ENCODE peak calls at places on chromosome 15, in six cellular contexts. One of them, this sample, is unnamed. For H3K36me3 and H3K4me1, the result is how much of the 10 kb centered on the place peaks cover.

GRCh38 chr15:96363692-96364091 is 33.2 kb downstream of the NR2F2 start:
- DNase-seq in cardiac muscle cell: no peak
- DNase-seq in colonic mucosa: no peak
- DNase-seq in tibial artery: no peak
- DNase-seq in body of pancreas: no peak
- DNase-seq in lung: no peak
- DNase-seq in this sample: no peak

GRCh38 chr15:25971053-25971452 is 107.9 kb upstream of the ATP10A start:
- DNase-seq in cardiac muscle cell: no peak
- DNase-seq in colonic mucosa: no peak
- DNase-seq in tibial artery: no peak
- DNase-seq in body of pancreas: no peak
- DNase-seq in lung: no peak
- DNase-seq in this sample: no peak

GRCh38 chr15:72193781-72194396 is 3.7 kb downstream of the GRAMD2A start:
- DNase-seq in cardiac muscle cell: no peak
- DNase-seq in colonic mucosa: no peak
- DNase-seq in tibial artery: no peak
- DNase-seq in body of pancreas: no peak
- DNase-seq in lung: no peak
- DNase-seq in this sample: no peak

GRCh38 chr15:71629761-71630499 is 180.4 kb upstream of the NR2E3 start:
- DNase-seq in cardiac muscle cell: no peak
- DNase-seq in colonic mucosa: no peak
- DNase-seq in tibial artery: no peak
- DNase-seq in body of pancreas: no peak
- DNase-seq in lung: no peak
- DNase-seq in this sample: no peak

GRCh38 chr15:72515591-72516389 is 41.7 kb downstream of the ARIH1 start:
- DNase-seq in cardiac muscle cell: peak
- DNase-seq in colonic mucosa: no peak
- DNase-seq in tibial artery: no peak
- DNase-seq in body of pancreas: no peak
- DNase-seq in lung: no peak
- DNase-seq in this sample: no peak

GRCh38 chr15:26632500-26632899 is 140.4 kb downstream of the GABRB3 start:
- DNase-seq in cardiac muscle cell: no peak
- DNase-seq in colonic mucosa: no peak
- DNase-seq in tibial artery: no peak
- DNase-seq in body of pancreas: no peak
- DNase-seq in lung: no peak
- DNase-seq in this sample: no peak

GRCh38 chr15:95556866-95557225 is 773.7 kb upstream of the NR2F2 start:
- DNase-seq in cardiac muscle cell: peak
- DNase-seq in colonic mucosa: no peak
- DNase-seq in tibial artery: no peak
- DNase-seq in body of pancreas: no peak
- DNase-seq in lung: no peak
- DNase-seq in this sample: no peak

GRCh38 chr15:49428392-49429095 is 5.5 kb downstream of the FGF7 start:
- DNase-seq in cardiac muscle cell: peak
- DNase-seq in colonic mucosa: no peak
- DNase-seq in tibial artery: no peak
- DNase-seq in body of pancreas: no peak
- DNase-seq in lung: no peak
- DNase-seq in this sample: no peak

GRCh38 chr15:62665449-62665848 is 377.1 kb upstream of the TPM1 start:
- DNase-seq in cardiac muscle cell: peak
- DNase-seq in colonic mucosa: no peak
- DNase-seq in tibial artery: no peak
- DNase-seq in body of pancreas: no peak
- DNase-seq in lung: no peak
- DNase-seq in this sample: no peak

GRCh38 chr15:58441376-58442070 is 9.7 kb downstream of the LIPC start:
- DNase-seq in cardiac muscle cell: peak
- DNase-seq in colonic mucosa: no peak
- DNase-seq in tibial artery: no peak
- DNase-seq in body of pancreas: no peak
- DNase-seq in lung: no peak
- DNase-seq in this sample: no peak

GRCh38 chr15:62873203-62873602 is 169.3 kb upstream of the TPM1 start:
- DNase-seq in cardiac muscle cell: no peak
- DNase-seq in colonic mucosa: no peak
- DNase-seq in tibial artery: no peak
- DNase-seq in body of pancreas: no peak
- DNase-seq in lung: no peak
- DNase-seq in this sample: no peak

GRCh38 chr15:101091080-101092017 is 160.5 kb downstream of the CHSY1 start:
- DNase-seq in cardiac muscle cell: peak
- DNase-seq in colonic mucosa: no peak
- DNase-seq in tibial artery: no peak
- DNase-seq in body of pancreas: no peak
- DNase-seq in lung: peak
- DNase-seq in this sample: no peak

GRCh38 chr15:28246605-28247004 is 75.4 kb downstream of the HERC2 start:
- DNase-seq in cardiac muscle cell: no peak
- DNase-seq in colonic mucosa: no peak
- DNase-seq in tibial artery: no peak
- DNase-seq in body of pancreas: no peak
- DNase-seq in lung: no peak
- DNase-seq in this sample: no peak

GRCh38 chr15:70584838-70585706 is 178.3 kb downstream of the UACA start:
- DNase-seq in cardiac muscle cell: no peak
- DNase-seq in colonic mucosa: no peak
- DNase-seq in tibial artery: peak
- DNase-seq in body of pancreas: no peak
- DNase-seq in lung: no peak
- DNase-seq in this sample: peak

GRCh38 chr15:49343546-49343945 is 79.5 kb upstream of the FGF7 start:
- DNase-seq in cardiac muscle cell: no peak
- DNase-seq in colonic mucosa: no peak
- DNase-seq in tibial artery: no peak
- DNase-seq in body of pancreas: no peak
- DNase-seq in lung: no peak
- DNase-seq in this sample: no peak

GRCh38 chr15:101172421-101173097 is 79.3 kb downstream of the CHSY1 start:
- DNase-seq in cardiac muscle cell: peak
- DNase-seq in colonic mucosa: no peak
- DNase-seq in tibial artery: no peak
- DNase-seq in body of pancreas: no peak
- DNase-seq in lung: no peak
- DNase-seq in this sample: no peak

GRCh38 chr15:90221251-90221900 is 12.4 kb downstream of the CIB1 start:
- DNase-seq in cardiac muscle cell: peak
- DNase-seq in colonic mucosa: peak
- DNase-seq in tibial artery: peak
- DNase-seq in body of pancreas: peak
- DNase-seq in lung: peak
- DNase-seq in this sample: no peak

GRCh38 chr15:90262426-90262825 is 3.0 kb upstream of the NGRN start:
- DNase-seq in cardiac muscle cell: peak
- DNase-seq in colonic mucosa: no peak
- DNase-seq in tibial artery: no peak
- DNase-seq in body of pancreas: no peak
- DNase-seq in lung: no peak
- DNase-seq in this sample: no peak

GRCh38 chr15:68819451-68820204 is 1.1 kb downstream of the ANP32A start:
- DNase-seq in cardiac muscle cell: peak
- DNase-seq in colonic mucosa: peak
- DNase-seq in tibial artery: peak
- DNase-seq in body of pancreas: peak
- DNase-seq in lung: no peak
- DNase-seq in this sample: peak

GRCh38 chr15:57165992-57166391 is 210.3 kb upstream of the CGNL1 start:
- DNase-seq in cardiac muscle cell: peak
- DNase-seq in colonic mucosa: no peak
- DNase-seq in tibial artery: no peak
- DNase-seq in body of pancreas: no peak
- DNase-seq in lung: no peak
- DNase-seq in this sample: no peak

GRCh38 chr15:49863431-49864205 is 242.8 kb downstream of the DTWD1 start:
- DNase-seq in cardiac muscle cell: peak
- DNase-seq in colonic mucosa: no peak
- DNase-seq in tibial artery: no peak
- DNase-seq in body of pancreas: no peak
- DNase-seq in lung: no peak
- DNase-seq in this sample: no peak

GRCh38 chr15:40014390-40014789 is 24.6 kb downstream of the SRP14 start:
- DNase-seq in cardiac muscle cell: no peak
- DNase-seq in colonic mucosa: no peak
- DNase-seq in tibial artery: no peak
- DNase-seq in body of pancreas: no peak
- DNase-seq in lung: no peak
- DNase-seq in this sample: no peak
- H3K36me3 ChIP-seq in cardiac muscle cell: under half
- H3K36me3 ChIP-seq in colonic mucosa: under half
- H3K36me3 ChIP-seq in tibial artery: half or more
- H3K36me3 ChIP-seq in body of pancreas: under half
- H3K36me3 ChIP-seq in lung: under half
- H3K36me3 ChIP-seq in this sample: under half

DNA sequence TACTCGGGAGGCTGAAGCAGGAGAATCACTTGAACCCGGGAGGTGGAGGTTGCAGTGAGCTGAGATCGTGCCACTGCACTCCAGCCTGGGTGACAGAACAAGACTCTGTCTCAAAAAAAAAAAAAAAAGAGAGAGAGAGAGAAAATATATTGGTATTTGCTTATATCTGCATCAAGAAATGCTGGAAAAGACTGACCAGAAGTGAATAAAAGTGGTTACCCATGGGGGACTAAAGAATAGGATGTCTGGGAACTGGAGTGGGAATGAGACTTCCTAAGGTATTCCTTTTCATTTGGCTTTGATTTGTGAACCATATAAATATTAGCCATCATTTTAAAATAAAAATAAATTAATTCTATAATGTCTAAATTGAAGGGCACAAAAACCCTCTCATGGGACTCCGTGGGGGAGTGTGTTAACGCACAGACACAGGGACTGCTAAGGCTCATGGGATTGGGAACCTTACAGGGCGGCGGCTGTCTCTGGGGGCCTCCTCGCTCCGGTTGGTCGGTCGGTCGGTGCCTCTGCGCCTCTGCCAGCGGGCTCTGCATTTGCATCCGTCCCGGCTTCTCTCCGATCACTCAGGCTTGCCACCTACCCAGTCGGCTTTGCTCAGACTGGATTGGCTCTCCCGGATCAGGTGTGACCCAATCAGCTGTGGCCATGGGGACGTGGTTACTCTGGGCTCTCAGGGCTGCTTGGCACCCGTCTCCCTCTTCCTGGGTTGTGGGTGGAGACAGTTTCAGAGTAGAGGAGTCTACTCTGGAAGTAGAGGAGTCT is 12.7 kb upstream of the TSPAN3 start:
- DNase-seq in cardiac muscle cell: peak
- DNase-seq in colonic mucosa: peak
- DNase-seq in tibial artery: peak
- DNase-seq in body of pancreas: peak
- DNase-seq in lung: peak
- DNase-seq in this sample: peak
- H3K4me3 ChIP-seq in cardiac muscle cell: peak
- H3K4me3 ChIP-seq in colonic mucosa: peak
- H3K4me3 ChIP-seq in tibial artery: peak
- H3K4me3 ChIP-seq in body of pancreas: no peak
- H3K4me3 ChIP-seq in lung: no peak
- H3K4me3 ChIP-seq in this sample: no peak

GRCh38 chr15:31372635-31373091 is 46.0 kb downstream of the KLF13 start:
- DNase-seq in cardiac muscle cell: peak
- DNase-seq in colonic mucosa: no peak
- DNase-seq in tibial artery: no peak
- DNase-seq in body of pancreas: peak
- DNase-seq in lung: no peak
- DNase-seq in this sample: no peak
- H3K4me1 ChIP-seq in cardiac muscle cell: under half
- H3K4me1 ChIP-seq in colonic mucosa: under half
- H3K4me1 ChIP-seq in tibial artery: under half
- H3K4me1 ChIP-seq in body of pancreas: half or more
- H3K4me1 ChIP-seq in lung: under half
- H3K4me1 ChIP-seq in this sample: half or more

GRCh38 chr15:64857421-64857820 is 15.7 kb downstream of the PLEKHO2 start:
- DNase-seq in cardiac muscle cell: peak
- DNase-seq in colonic mucosa: no peak
- DNase-seq in tibial artery: no peak
- DNase-seq in body of pancreas: no peak
- DNase-seq in lung: no peak
- DNase-seq in this sample: no peak
- H3K36me3 ChIP-seq in cardiac muscle cell: under half
- H3K36me3 ChIP-seq in colonic mucosa: under half
- H3K36me3 ChIP-seq in tibial artery: half or more
- H3K36me3 ChIP-seq in body of pancreas: under half
- H3K36me3 ChIP-seq in lung: half or more
- H3K36me3 ChIP-seq in this sample: half or more

GRCh38 chr15:39596358-39597051 is 15.6 kb downstream of the THBS1 start:
- DNase-seq in cardiac muscle cell: peak
- DNase-seq in colonic mucosa: no peak
- DNase-seq in tibial artery: no peak
- DNase-seq in body of pancreas: no peak
- DNase-seq in lung: no peak
- DNase-seq in this sample: no peak

GRCh38 chr15:39598958-39599845 is 18.3 kb downstream of the THBS1 start:
- DNase-seq in cardiac muscle cell: peak
- DNase-seq in colonic mucosa: no peak
- DNase-seq in tibial artery: no peak
- DNase-seq in body of pancreas: no peak
- DNase-seq in lung: no peak
- DNase-seq in this sample: no peak

GRCh38 chr15:39597336-39597735 is 16.5 kb downstream of the THBS1 start:
- DNase-seq in cardiac muscle cell: no peak
- DNase-seq in colonic mucosa: no peak
- DNase-seq in tibial artery: no peak
- DNase-seq in body of pancreas: no peak
- DNase-seq in lung: no peak
- DNase-seq in this sample: no peak

GRCh38 chr15:39598186-39598850 is 17.4 kb downstream of the THBS1 start:
- DNase-seq in cardiac muscle cell: peak
- DNase-seq in colonic mucosa: no peak
- DNase-seq in tibial artery: no peak
- DNase-seq in body of pancreas: no peak
- DNase-seq in lung: no peak
- DNase-seq in this sample: no peak

DNA sequence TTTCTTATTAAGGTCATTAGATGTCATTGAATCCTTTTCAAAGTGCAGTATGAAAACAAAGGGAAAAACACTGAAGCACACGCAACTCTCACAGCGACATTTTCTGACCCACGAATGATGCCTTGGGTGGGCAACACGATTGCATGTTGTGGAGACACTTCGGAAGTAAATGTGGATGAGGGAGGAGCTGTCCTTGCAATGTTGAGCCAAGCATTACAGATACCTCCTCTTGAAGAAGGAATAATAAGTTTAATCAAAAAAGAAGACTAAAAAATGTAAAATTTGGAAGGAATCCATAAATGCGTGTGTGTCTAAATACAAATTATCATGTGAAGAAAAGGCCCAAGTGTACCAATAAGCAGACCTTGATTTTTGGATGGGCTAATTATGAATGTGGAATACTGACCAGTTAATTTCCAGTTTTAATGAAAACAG is 16.9 kb downstream of the THBS1 start:
- DNase-seq in cardiac muscle cell: peak
- DNase-seq in colonic mucosa: no peak
- DNase-seq in tibial artery: no peak
- DNase-seq in body of pancreas: no peak
- DNase-seq in lung: no peak
- DNase-seq in this sample: no peak
- H3K4me3 ChIP-seq in cardiac muscle cell: no peak
- H3K4me3 ChIP-seq in colonic mucosa: no peak
- H3K4me3 ChIP-seq in tibial artery: no peak
- H3K4me3 ChIP-seq in body of pancreas: no peak
- H3K4me3 ChIP-seq in lung: no peak
- H3K4me3 ChIP-seq in this sample: no peak

GRCh38 chr15:30073915-30074314 is 8.8 kb upstream of the GOLGA8J start:
- DNase-seq in cardiac muscle cell: no peak
- DNase-seq in colonic mucosa: no peak
- DNase-seq in tibial artery: no peak
- DNase-seq in body of pancreas: no peak
- DNase-seq in lung: no peak
- DNase-seq in this sample: no peak
- H3K4me1 ChIP-seq in cardiac muscle cell: under half
- H3K4me1 ChIP-seq in colonic mucosa: under half
- H3K4me1 ChIP-seq in tibial artery: under half
- H3K4me1 ChIP-seq in body of pancreas: under half
- H3K4me1 ChIP-seq in lung: under half
- H3K4me1 ChIP-seq in this sample: under half